ENCODE peak calls at places on chromosomes 3 and 15, in four cellular contexts. N is GM12878, G is IMR-90, Q is K562. T is an unnamed sample.
A peak's percentile ranks its signal among the peaks of the same experiment; 100 is the strongest.

GRCh38 chr15:81887913-81888312 is 157.9 kb downstream of the MEX3B start:
- DNase-seq in G (peak; percentile 89), N (no peak), Q (no peak), T (no peak)

GRCh38 chr3:114418724-114419543 is 125.1 kb downstream of the TIGIT start:
- DNase-seq in N (no peak), G (peak; percentile 95), Q (peak; percentile 43), T (peak; percentile 78)

GRCh38 chr3:169453256-169454059 is 210.1 kb downstream of the MECOM start:
- DNase-seq in G (no peak), N (no peak), Q (peak; percentile 44), T (no peak)

GRCh38 chr15:88574646-88575045 is 28.2 kb upstream of the DET1 start:
- DNase-seq in G (no peak), N (no peak), Q (no peak), T (no peak)

GRCh38 chr3:107910713-107911259 is 180.0 kb downstream of the CD47 start:
- DNase-seq in G (no peak), N (peak; percentile 24), Q (no peak), T (no peak)

GRCh38 chr3:195256639-195257453 is 14.1 kb downstream of the XXYLT1 start:
- DNase-seq in G (no peak), N (no peak), Q (no peak), T (no peak)

GRCh38 chr15:70632981-70633380 is 130.4 kb downstream of the UACA start:
- DNase-seq in Q (no peak), N (no peak), G (no peak), T (no peak)

GRCh38 chr3:50608278-50608677 is 3.3 kb downstream of the CISH start:
- DNase-seq in N (no peak), Q (no peak), G (no peak), T (no peak)

GRCh38 chr3:149325581-149325980 is 7.9 kb downstream of the TM4SF18 start:
- DNase-seq in Q (no peak), N (no peak), G (no peak), T (no peak)

GRCh38 chr15:25182098-25182478 is 227.3 kb downstream of the SNRPN start:
- DNase-seq in G (no peak), Q (no peak), N (no peak), T (no peak)

GRCh38 chr3:189652042-189652441 is 20.9 kb downstream of the TP63 start:
- DNase-seq in G (peak; percentile 30), N (no peak), Q (peak; percentile 9), T (peak; percentile 46)

GRCh38 chr15:99702895-99703602 is 30.2 kb downstream of the LYSMD4 start:
- DNase-seq in Q (no peak), N (no peak), G (peak; percentile 53), T (no peak)

GRCh38 chr15:99120050-99120777 is 15.3 kb downstream of the SYNM start:
- DNase-seq in Q (no peak), G (no peak), N (no peak), T (no peak)

GRCh38 chr3:125357032-125357658 is 18.0 kb downstream of the ZNF148 start:
- DNase-seq in G (peak; percentile 36), N (no peak), Q (no peak), T (peak; percentile 66)

GRCh38 chr3:43995929-43996378 is 245.7 kb upstream of the TOPAZ1 start:
- DNase-seq in Q (no peak), N (no peak), G (no peak), T (no peak)

GRCh38 chr15:73763893-73764292 is 10.7 kb upstream of the INSYN1 start:
- DNase-seq in G (no peak), N (no peak), Q (no peak), T (no peak)

GRCh38 chr15:74373056-74373650 is 5.7 kb upstream of the CYP11A1 start:
- DNase-seq in G (no peak), N (no peak), Q (no peak), T (no peak)

GRCh38 chr15:75713338-75713895 is 769 bp upstream of the CSPG4 start:
- DNase-seq in Q (peak; percentile 29), N (no peak), G (peak; percentile 49), T (no peak)

GRCh38 chr3:172217877-172218276 is 178.5 kb downstream of the FNDC3B start:
- DNase-seq in Q (no peak), N (no peak), G (peak; percentile 25), T (peak; percentile 31)

GRCh38 chr3:106533761-106534160 is 664.9 kb upstream of the CBLB start:
- DNase-seq in N (no peak), G (no peak), Q (no peak), T (no peak)

GRCh38 chr3:131714585-131715220 is 211.9 kb upstream of the MRPL3 start:
- DNase-seq in G (no peak), N (peak; percentile 71), Q (no peak), T (no peak)

GRCh38 chr15:52491460-52491859 is 37.2 kb downstream of the MYO5A start:
- DNase-seq in N (no peak), G (no peak), Q (no peak), T (peak; percentile 95)

GRCh38 chr3:21638488-21638887 is 112.5 kb downstream of the ZNF385D start:
- DNase-seq in G (no peak), Q (no peak), N (no peak), T (no peak)

GRCh38 chr15:64636541-64636940 is 138.8 kb downstream of the RBPMS2 start:
- DNase-seq in G (no peak), Q (no peak), N (no peak), T (no peak)

GRCh38 chr3:154992655-154993054 is 87.5 kb upstream of the MME start:
- DNase-seq in Q (no peak), G (no peak), N (no peak), T (no peak)

GRCh38 chr3:70982274-70982673 is 601.3 kb downstream of the FOXP1 start:
- DNase-seq in G (no peak), N (no peak), Q (no peak), T (no peak)

GRCh38 chr3:72950801-72951200 is 45.8 kb upstream of the PPP4R2 start:
- DNase-seq in G (no peak), Q (no peak), N (no peak), T (no peak)

GRCh38 chr3:39178553-39178952 is 13.8 kb downstream of the XIRP1 start:
- DNase-seq in N (no peak), G (peak; percentile 77), Q (peak; percentile 32), T (peak; percentile 71)

GRCh38 chr3:170079466-170080165 is 41.8 kb downstream of the GPR160 start:
- DNase-seq in G (peak; percentile 18), N (no peak), Q (no peak), T (no peak)

GRCh38 chr3:66399529-66400232 is 101.1 kb downstream of the LRIG1 start:
- DNase-seq in G (no peak), N (no peak), Q (no peak), T (no peak)

GRCh38 chr3:158102660-158103085 is 3.5 kb downstream of the SHOX2 start:
- DNase-seq in N (no peak), Q (no peak), G (no peak), T (no peak)

GRCh38 chr3:49883992-49884391 is 14.3 kb upstream of the CAMKV start:
- DNase-seq in G (no peak), Q (no peak), N (no peak), T (no peak)

GRCh38 chr15:68538291-68538690 is 40.5 kb upstream of the CORO2B start:
- DNase-seq in Q (no peak), N (no peak), G (no peak), T (no peak)

GRCh38 chr3:139509631-139510030 is 29.9 kb downstream of the RBP1 start:
- DNase-seq in N (no peak), G (no peak), Q (no peak), T (no peak)

GRCh38 chr3:180870008-180870733 is 42.3 kb upstream of the FXR1 start:
- DNase-seq in Q (peak; percentile 55), N (no peak), G (no peak), T (peak; percentile 14)
- TF ChIP-seq CTCF in Q (no peak), N (no peak), G (no peak), T (no peak)

DNA sequence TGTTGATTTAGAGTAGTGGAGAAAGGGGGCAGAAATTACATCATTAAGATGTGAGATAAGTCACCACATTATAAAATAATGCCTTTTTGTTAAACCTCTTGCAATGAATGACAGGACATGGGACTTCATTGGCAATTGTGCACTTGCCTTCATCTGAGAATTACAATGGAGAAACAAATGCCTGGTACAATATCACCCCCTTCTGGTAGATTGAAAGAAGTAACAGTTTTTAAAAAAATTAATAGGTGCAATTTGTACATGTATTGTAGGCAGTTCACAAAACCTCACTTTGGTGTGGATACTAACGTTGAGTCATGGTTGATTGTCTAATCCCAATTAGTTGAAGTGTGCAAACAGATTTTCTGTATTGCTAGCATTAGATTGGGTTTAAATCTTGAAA is 4.6 kb upstream of the P2RY14 start:
- DNase-seq in Q (peak; percentile 51), G (peak; percentile 83), N (no peak), T (peak; percentile 58)
- H3K27ac ChIP-seq in Q (no peak overlapping the region), G (no peak overlapping the region), N (no peak overlapping the region), T (no peak overlapping the region)

DNA sequence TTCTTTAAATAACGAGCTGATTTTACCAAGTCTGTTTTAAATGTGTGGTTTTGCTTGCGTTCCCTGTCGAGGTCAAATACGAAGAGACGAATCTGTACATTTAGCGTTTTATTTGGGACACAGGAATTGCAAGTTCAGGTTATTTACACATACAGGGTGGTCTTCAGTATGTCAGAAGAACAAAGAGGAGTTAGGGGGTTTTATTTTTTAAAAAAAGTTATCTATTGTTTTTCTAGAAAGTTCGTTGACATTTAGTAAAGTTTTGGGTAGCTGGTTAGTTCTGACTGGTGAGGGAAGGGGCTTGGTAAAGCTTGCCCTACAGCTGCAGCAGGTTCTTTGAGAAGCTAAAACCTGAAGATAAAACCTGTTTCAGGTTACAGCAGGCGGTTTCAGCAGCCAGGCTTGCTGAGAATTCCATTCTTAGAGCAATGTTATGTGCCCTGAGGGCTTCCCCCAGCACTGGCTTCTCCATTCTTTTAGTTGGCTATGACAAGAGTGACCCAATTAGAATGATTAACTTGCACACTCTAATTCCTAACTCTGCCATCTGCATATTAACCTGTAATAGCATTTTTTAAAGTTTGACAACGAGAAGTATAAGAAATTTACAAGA is 810 bp upstream of the ZNF280D start:
- DNase-seq in G (no peak), Q (peak; percentile 21), N (no peak), T (no peak)
- TF ChIP-seq FOS in G (no peak), Q (no peak), N (no peak), T (no peak)

GRCh38 chr15:48963524-48964113 is at the start of gene SHC4:
- DNase-seq in G (peak; percentile 86), Q (peak; percentile 42), N (no peak), T (peak; percentile 89)
- TF ChIP-seq CTCF in G (peak; percentile 39), Q (peak; percentile 27), N (no peak), T (no peak)

DNA sequence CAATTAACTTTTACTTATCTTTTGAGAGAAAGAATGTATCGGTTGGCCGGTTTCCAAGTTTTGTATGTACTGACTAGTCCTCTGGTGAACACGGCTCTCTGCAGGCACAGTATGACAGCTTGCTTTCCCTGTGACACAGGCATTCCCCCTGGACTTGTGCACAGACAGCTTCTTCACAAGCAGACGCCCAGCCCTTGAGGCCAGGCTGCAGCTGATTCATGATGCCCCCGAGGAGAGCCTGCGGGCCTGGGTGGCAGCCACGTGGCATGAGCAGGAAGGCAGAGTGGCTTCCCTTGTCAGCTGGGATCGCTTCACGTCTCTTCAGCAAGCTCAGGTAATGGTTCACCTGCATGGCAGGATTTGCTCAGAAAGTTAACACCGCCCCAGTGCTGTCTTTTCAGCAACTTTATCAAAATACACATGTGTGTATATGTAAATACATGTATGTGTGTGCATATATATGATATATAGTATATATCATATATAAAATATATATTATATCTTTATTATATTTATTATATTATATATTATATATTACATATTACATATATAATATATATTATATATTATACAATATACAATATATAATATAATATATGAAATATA is 25.5 kb downstream of the FAN1 start:
- DNase-seq in N (no peak), G (no peak), Q (no peak), T (no peak)
- H3K27ac ChIP-seq in N (no peak overlapping the region), G (no peak overlapping the region), Q (no peak overlapping the region), T (no peak overlapping the region)

GRCh38 chr3:87358066-87358465 is 81.7 kb upstream of the POU1F1 start:
- DNase-seq in Q (no peak), N (no peak), G (no peak), T (no peak)
- TF ChIP-seq FOS in Q (no peak), N (no peak), G (no peak), T (no peak)

GRCh38 chr3:25587094-25587493 is 77.6 kb downstream of the TOP2B start:
- DNase-seq in Q (no peak), N (no peak), G (no peak), T (no peak)
- TF ChIP-seq CTCF in Q (no peak), N (no peak), G (no peak), T (no peak)